ENCODE peak calls at places on chromosome 22, in eight cellular contexts. W is tibial nerve, Q is GM12865, E is spleen, K is endodermal cell, J is AG04450, O is fibroblast of lung, C is cardiac fibroblast. M is an unnamed sample.

GRCh38 chr22:19517919-19518567 is 6.2 kb downstream of the CLDN5 start:
- DNase-seq in K (peak), J (no peak), C (no peak), W (no peak), O (no peak), Q (no peak), E (no peak), M (no peak)

GRCh38 chr22:30435674-30436126 is 10.1 kb downstream of the MTFP1 start:
- DNase-seq in E (peak), O (no peak), W (no peak), C (no peak), Q (peak), K (no peak), J (no peak), M (no peak)

GRCh38 chr22:39151329-39151975 is 1.0 kb downstream of the CBX7 start:
- DNase-seq in J (no peak), W (no peak), E (peak), C (no peak), Q (no peak), K (peak), O (no peak), M (no peak)

GRCh38 chr22:35947794-35948425 is 80.7 kb downstream of the RBFOX2 start:
- DNase-seq in K (no peak), E (no peak), J (peak), W (no peak), O (peak), Q (no peak), C (no peak), M (peak)

GRCh38 chr22:19638282-19639015 is 75.9 kb upstream of the SEPTIN5 start:
- DNase-seq in C (no peak), Q (no peak), J (no peak), W (no peak), O (no peak), K (peak), E (no peak), M (no peak)

GRCh38 chr22:37563153-37564081 is 3.1 kb downstream of the CDC42EP1 start:
- DNase-seq in C (peak), J (peak), E (no peak), K (peak), O (peak), W (peak), Q (no peak), M (peak)

GRCh38 chr22:30572840-30573593 is 1.4 kb downstream of the GAL3ST1 start:
- DNase-seq in O (no peak), E (no peak), W (no peak), J (no peak), Q (no peak), K (no peak), C (no peak), M (no peak)

GRCh38 chr22:36617694-36618522 is 85.6 kb downstream of the CACNG2 start:
- DNase-seq in Q (no peak), E (no peak), W (no peak), J (no peak), O (no peak), C (no peak), K (no peak), M (no peak)

GRCh38 chr22:29621761-29622526 is 18.5 kb downstream of the NF2 start:
- DNase-seq in W (no peak), E (no peak), Q (no peak), C (peak), J (peak), K (no peak), O (peak), M (peak)

GRCh38 chr22:39738746-39739145 is 154.8 kb downstream of the ENTHD1 start:
- DNase-seq in J (peak), W (no peak), K (no peak), C (peak), Q (no peak), E (no peak), O (peak), M (no peak)

GRCh38 chr22:37569009-37569920 is 9.0 kb downstream of the CDC42EP1 start:
- DNase-seq in W (no peak), C (no peak), O (no peak), K (peak), J (no peak), Q (no peak), E (no peak), M (no peak)

GRCh38 chr22:33519140-33519973 is 400.9 kb downstream of the LARGE1 start:
- DNase-seq in E (no peak), C (peak), K (peak), W (peak), Q (peak), J (no peak), O (peak), M (peak)

GRCh38 chr22:48712558-48712957 is 1115.1 kb downstream of the BRD1 start:
- DNase-seq in Q (no peak), J (no peak), E (peak), K (peak), C (no peak), W (no peak), O (no peak), M (no peak)

GRCh38 chr22:49106136-49106930 is 721.3 kb downstream of the BRD1 start:
- DNase-seq in Q (no peak), W (no peak), O (no peak), J (no peak), E (no peak), C (no peak), K (peak), M (no peak)

GRCh38 chr22:39662677-39663034 is 92.1 kb downstream of the CACNA1I start:
- DNase-seq in K (no peak), O (no peak), C (no peak), J (no peak), W (no peak), Q (no peak), E (no peak), M (no peak)

DNA sequence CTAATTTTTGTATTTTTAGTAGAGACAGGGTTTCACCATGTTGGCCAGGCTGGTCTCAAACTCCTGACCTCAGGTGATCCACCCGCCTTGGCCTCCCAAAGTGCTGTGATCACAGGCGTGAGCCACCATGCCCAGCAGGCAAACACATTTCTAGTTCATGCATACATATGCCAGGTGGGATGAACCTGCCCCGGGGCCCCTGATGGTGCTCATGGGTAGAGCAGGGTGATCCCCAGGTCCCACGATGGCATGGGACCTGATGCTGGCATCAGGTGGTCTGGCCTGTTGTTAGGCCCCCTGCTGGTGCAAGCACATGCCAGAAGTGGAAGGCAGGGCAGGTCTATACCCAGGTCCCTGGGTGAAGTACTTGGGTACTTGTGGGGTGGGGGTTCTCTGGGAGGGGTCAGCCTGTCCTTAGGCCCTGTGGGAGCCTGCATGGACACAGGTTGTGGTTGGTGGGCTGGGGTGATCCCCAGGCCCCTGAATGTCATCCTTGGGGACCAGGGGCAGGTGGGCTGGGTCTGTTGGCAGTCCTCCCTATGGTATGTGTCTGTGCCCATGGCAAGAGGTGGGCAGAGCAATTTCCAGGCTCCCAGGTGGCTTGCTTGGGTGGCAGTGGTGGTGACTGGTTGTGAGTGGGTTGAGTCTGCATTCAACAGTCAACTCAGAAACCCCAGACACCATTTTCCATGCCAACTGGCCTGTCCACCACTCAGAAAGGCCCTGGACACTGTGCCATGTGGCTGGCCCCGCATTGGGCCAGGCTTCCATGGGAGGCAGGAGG is 9.6 kb upstream of the RGL4 start:
- DNase-seq in C (no peak), Q (no peak), W (no peak), K (no peak), J (no peak), E (peak), O (no peak), M (no peak)
- TF ChIP-seq CTCF in C (no peak), Q (no peak), W (no peak), K (peak), J (no peak), E (no peak), O (no peak), M (no peak)

GRCh38 chr22:31631381-31631780 is 30.6 kb downstream of the PISD start:
- DNase-seq in W (no peak), Q (no peak), K (no peak), J (no peak), O (no peak), C (no peak), E (peak), M (no peak)
- H3K4me3 ChIP-seq in W (peak), Q (peak), K (peak), J (peak), O (no peak), C (peak), E (peak), M (peak)

GRCh38 chr22:17910561-17911311 is 113.6 kb downstream of the MICAL3 start:
- DNase-seq in Q (no peak), K (peak), E (peak), C (peak), O (peak), J (peak), W (peak), M (peak)
- TF ChIP-seq CTCF in Q (peak), K (peak), E (no peak), C (peak), O (peak), J (peak), W (peak), M (peak)

DNA sequence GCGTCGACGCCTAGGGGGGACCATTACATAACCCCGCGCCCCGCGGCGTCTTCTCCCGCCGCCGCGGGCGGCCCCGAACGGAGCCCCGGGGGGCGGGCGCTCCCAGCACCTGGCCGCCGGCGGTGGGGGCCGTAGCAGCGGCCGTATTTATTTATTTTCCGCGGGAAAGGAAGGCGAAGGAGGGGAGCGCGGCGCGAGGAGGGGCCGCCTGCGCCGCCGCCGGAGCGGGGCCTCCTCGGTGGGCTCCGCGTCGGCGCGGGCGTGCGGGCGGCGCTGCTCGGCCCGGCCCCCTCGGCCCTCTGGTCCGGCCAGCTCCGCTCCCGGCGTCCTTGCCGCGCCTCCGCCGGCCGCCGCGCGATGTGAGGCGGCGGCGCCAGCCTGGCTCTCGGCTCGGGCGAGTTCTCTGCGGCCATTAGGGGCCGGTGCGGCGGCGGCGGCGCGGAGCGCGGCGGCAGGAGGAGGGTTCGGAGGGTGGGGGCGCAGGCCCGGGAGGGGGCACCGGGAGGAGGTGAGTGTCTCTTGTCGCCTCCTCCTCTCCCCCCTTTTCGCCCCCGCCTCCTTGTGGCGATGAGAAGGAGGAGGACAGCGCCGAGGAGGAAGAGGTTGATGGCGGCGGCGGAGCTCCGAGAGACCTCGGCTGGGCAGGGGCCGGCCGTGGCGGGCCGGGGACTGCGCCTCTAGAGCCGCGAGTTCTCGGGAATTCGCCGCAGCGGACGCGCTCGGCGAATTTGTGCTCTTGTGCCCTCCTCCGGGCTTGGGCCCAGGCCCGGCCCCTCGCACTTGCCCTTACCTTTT is at the start of gene EP300:
- DNase-seq in C (peak), J (no peak), O (peak), W (peak), E (peak), K (peak), Q (peak), M (peak)
- H3K4me3 ChIP-seq in C (peak), J (peak), O (peak), W (peak), E (peak), K (peak), Q (peak), M (peak)

M was measured in astrocyte of the spinal cord.